ENCODE peak calls at places on chromosome 2, in seven cellular contexts. G is psoas muscle, B is kidney, M is choroid plexus epithelial cell, C is fibroblast of mammary gland, H is AG04449, I is left lung. K is an unnamed sample.

GRCh38 chr2:33059452-33060156 is 112.9 kb downstream of the LTBP1 start:
- DNase-seq in I (no peak), M (peak; percentile 36), G (no peak), H (no peak), C (no peak), B (no peak), K (no peak)

GRCh38 chr2:3482363-3482821 is 36.9 kb downstream of the ADI1 start:
- DNase-seq in B (no peak), I (no peak), M (no peak), H (no peak), G (peak; percentile 46), C (no peak), K (no peak)

GRCh38 chr2:6823111-6823510 is 42.6 kb downstream of the CMPK2 start:
- DNase-seq in C (peak; percentile 28), G (no peak), I (no peak), M (peak; percentile 66), B (no peak), H (peak; percentile 70), K (no peak)

GRCh38 chr2:63790913-63791312 is 50.8 kb upstream of the UGP2 start:
- DNase-seq in I (no peak), C (peak; percentile 97), H (peak; percentile 63), M (peak; percentile 93), B (no peak), G (no peak), K (peak; percentile 72)

GRCh38 chr2:104923665-104924064 is 69.8 kb downstream of the POU3F3 start:
- DNase-seq in M (no peak), G (no peak), B (no peak), C (no peak), I (no peak), H (no peak), K (no peak)

GRCh38 chr2:162731917-162732804 is 106.4 kb downstream of the KCNH7 start:
- DNase-seq in H (no peak), G (no peak), M (no peak), I (no peak), B (no peak), C (no peak), K (no peak)

GRCh38 chr2:238697193-238698191 is 150.4 kb upstream of the TWIST2 start:
- DNase-seq in G (no peak), B (peak; percentile 55), I (no peak), C (no peak), H (no peak), M (no peak), K (no peak)

GRCh38 chr2:66281980-66282379 is 152.9 kb upstream of the MEIS1 start:
- DNase-seq in H (no peak), G (no peak), C (no peak), I (no peak), B (no peak), M (no peak), K (no peak)

GRCh38 chr2:132448331-132448730 is 31.7 kb downstream of the GPR39 start:
- DNase-seq in B (no peak), I (no peak), H (no peak), C (peak; percentile 30), M (no peak), G (no peak), K (no peak)

GRCh38 chr2:44766777-44767176 is 174.7 kb upstream of the SIX3 start:
- DNase-seq in H (no peak), M (no peak), C (no peak), I (no peak), G (no peak), B (no peak), K (no peak)

GRCh38 chr2:44766220-44766619 is 175.3 kb upstream of the SIX3 start:
- DNase-seq in M (peak; percentile 13), I (no peak), B (no peak), G (no peak), C (no peak), H (no peak), K (no peak)

GRCh38 chr2:44769349-44770005 is 172.0 kb upstream of the SIX3 start:
- DNase-seq in G (no peak), C (no peak), I (no peak), H (no peak), M (no peak), B (no peak), K (no peak)

GRCh38 chr2:44768438-44769236 is 172.9 kb upstream of the SIX3 start:
- DNase-seq in B (no peak), I (no peak), G (no peak), M (no peak), C (no peak), H (no peak), K (no peak)

DNA sequence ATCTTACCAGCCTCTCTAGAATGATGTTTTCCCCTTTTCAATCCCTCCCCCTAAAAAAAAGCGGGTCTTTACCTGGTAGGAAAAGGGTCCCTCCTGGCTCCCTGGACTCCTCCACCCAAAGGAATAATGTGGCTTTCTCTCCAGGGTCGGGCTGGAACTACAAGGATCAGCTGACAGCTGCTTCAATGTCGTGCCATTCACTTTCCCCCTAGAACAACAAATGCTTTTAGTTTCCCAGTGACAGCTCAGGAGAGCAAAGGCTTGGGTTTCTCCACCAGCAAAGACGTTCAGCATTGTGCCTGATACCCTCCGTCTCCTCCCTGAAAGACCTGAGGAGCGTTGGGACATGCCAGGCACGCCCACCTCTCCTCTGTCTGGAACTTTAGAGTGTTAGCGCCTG is 173.8 kb upstream of the SIX3 start:
- DNase-seq in M (no peak), C (no peak), H (no peak), B (no peak), G (no peak), I (no peak), K (no peak)
- H3K4me3 ChIP-seq in M (no peak overlapping the region), C (no peak overlapping the region), H (no peak overlapping the region), B (no peak overlapping the region), G (no peak overlapping the region), I (no peak overlapping the region), K (no peak overlapping the region)

GRCh38 chr2:197613509-197613987 is 61.8 kb downstream of the RFTN2 start:
- DNase-seq in M (peak; percentile 65), H (no peak), I (no peak), C (peak; percentile 67), B (no peak), G (no peak), K (no peak)

GRCh38 chr2:197620113-197620512 is 55.3 kb downstream of the RFTN2 start:
- DNase-seq in I (no peak), G (no peak), C (no peak), B (no peak), M (no peak), H (no peak), K (no peak)

GRCh38 chr2:197614532-197614931 is 60.9 kb downstream of the RFTN2 start:
- DNase-seq in B (no peak), M (no peak), H (no peak), C (no peak), I (no peak), G (no peak), K (no peak)

GRCh38 chr2:197615033-197615652 is 60.2 kb downstream of the RFTN2 start:
- DNase-seq in G (no peak), B (no peak), I (no peak), C (no peak), M (no peak), H (no peak), K (no peak)
- TF ChIP-seq CTCF in G (no peak), B (no peak), I (no peak), C (no peak), M (no peak), H (no peak), K (no peak)

GRCh38 chr2:142879191-142879590 is 1.7 kb downstream of the KYNU start:
- DNase-seq in I (no peak), H (no peak), M (no peak), C (no peak), G (no peak), B (no peak), K (no peak)

GRCh38 chr2:142876423-142876822 is 1.0 kb upstream of the KYNU start:
- DNase-seq in M (peak; percentile 55), B (no peak), C (peak; percentile 47), I (no peak), H (no peak), G (no peak), K (no peak)

GRCh38 chr2:142877265-142877756 is at the start of gene KYNU:
- DNase-seq in M (peak; percentile 64), I (no peak), B (no peak), H (no peak), G (no peak), C (peak; percentile 40), K (no peak)

GRCh38 chr2:142880275-142880674 is 2.8 kb downstream of the KYNU start:
- DNase-seq in M (peak; percentile 76), G (no peak), I (no peak), B (no peak), H (peak; percentile 41), C (peak; percentile 85), K (no peak)

DNA sequence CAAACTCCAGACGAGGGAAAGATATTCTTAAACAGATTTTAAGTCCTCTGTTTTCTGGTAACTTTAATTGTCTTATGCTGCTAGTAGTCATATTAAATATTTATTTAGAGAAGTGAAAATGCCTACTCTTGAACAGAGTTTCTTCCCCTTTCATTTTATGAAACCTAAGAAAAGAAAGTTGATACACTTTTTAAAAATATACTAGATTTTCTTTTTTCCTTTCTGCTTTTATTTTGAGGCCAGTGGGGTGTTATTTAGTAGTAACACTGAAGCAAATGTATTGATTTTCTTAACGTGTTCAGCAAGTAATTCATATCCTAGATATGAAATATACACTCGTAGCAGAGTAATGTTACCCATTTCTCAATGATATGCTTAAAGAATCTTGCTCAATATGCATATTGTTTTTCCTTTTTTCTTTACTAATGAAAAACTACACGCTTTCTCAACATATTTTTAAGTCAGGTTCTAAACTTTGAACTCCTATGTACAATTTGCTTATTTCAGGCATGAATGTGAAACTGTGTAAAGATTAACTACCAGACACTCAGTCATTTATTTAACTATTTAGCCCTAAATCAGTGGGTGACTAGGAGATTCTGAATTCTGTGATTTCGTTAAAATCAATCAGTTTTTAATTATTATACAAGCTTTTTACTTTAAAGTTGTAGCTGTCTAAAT is 737 bp downstream of the KYNU start:
- DNase-seq in B (no peak), I (no peak), G (no peak), H (no peak), C (no peak), M (no peak), K (no peak)
- H3K4me3 ChIP-seq in B (peak overlapping the region; percentile 50), I (peak overlapping the region; percentile 0), G (peak overlapping the region; percentile 19), H (no peak overlapping the region), C (no peak overlapping the region), M (peak overlapping the region; percentile 9), K (no peak overlapping the region)

DNA sequence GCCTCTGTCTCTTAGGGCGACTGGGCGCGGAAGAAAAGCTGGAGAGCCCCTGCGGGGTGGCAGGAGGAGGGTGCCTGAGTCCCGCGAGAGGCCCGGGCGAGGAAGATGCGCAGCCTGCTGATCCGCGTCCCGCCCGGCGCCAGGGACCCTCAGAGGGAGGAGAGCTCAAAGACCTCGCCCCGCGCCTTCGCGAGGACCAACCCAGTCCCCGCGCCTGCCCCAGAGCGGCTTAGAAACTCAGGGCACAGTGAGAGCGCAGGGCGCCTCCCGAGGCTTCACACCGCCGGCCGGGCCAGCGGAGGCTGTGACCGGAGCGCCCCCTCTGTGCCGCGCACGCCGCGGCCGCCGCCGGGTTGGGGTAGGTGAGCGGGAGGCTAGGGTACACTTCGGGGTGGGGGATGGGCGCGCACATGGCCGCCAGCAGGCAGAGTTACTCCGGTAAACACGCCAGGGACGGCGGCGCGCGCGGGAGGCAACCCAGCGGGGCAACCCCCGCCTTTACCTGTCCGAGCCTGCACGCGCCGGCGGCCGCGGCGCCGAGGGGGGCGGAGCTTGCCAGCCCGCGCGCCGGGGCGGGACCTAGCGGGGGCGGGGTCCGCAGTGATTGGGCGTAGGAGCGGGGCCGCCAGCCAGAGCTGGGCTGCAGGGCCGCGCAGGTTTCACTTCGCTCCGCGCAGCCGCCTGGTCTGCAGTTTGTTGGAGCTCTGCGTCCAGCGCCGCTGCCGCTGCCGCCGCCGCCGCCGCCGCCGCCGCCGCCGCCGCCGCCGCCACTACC is at the start of gene BCL2L11:
- DNase-seq in M (peak; percentile 94), B (peak; percentile 98), I (peak; percentile 94), H (peak; percentile 33), C (peak; percentile 80), G (peak; percentile 96), K (peak; percentile 42)
- TF ChIP-seq CTCF in M (no peak), B (no peak), I (no peak), H (peak; percentile 4), C (no peak), G (no peak), K (peak; percentile 13)